ENCODE peak calls at places on chromosomes 1 and 21, in eight cellular contexts. I is lower lobe of right lung; Z is CD8-positive, alpha-beta memory T cell; W is adipocyte; V is IMR-90; A is AG04450; E is fibroblast of pulmonary artery; D is PC-3. U is an unnamed sample.
A peak's percentile ranks its signal among the peaks of the same experiment; 100 is the strongest.

GRCh38 chr1:21406659-21407058 is 33.3 kb upstream of the NBPF3 start:
- DNase-seq in D (no peak), I (no peak), Z (no peak), V (no peak), E (no peak), W (no peak), A (no peak), U (no peak)

GRCh38 chr1:119968068-119968492 is 71.8 kb upstream of the ADAM30 start:
- DNase-seq in A (no peak), Z (peak; percentile 76), E (peak; percentile 55), W (peak; percentile 44), D (peak; percentile 85), V (peak; percentile 52), I (peak; percentile 73), U (peak; percentile 61)

GRCh38 chr21:36803051-36803709 is 104.3 kb downstream of the SIM2 start:
- DNase-seq in A (no peak), D (no peak), I (no peak), W (no peak), E (no peak), V (no peak), Z (no peak), U (no peak)

GRCh38 chr21:31186916-31187315 is 148.6 kb upstream of the KRTAP19-8 start:
- DNase-seq in I (no peak), Z (no peak), E (no peak), W (no peak), V (no peak), A (no peak), D (no peak), U (no peak)

GRCh38 chr1:184567648-184568047 is 180.8 kb downstream of the C1orf21 start:
- DNase-seq in I (no peak), D (no peak), Z (no peak), A (no peak), V (peak; percentile 11), E (peak; percentile 60), W (peak; percentile 28), U (peak; percentile 21)

GRCh38 chr1:92424376-92424775 is 62.3 kb downstream of the GFI1 start:
- DNase-seq in Z (no peak), E (no peak), D (no peak), I (no peak), V (no peak), A (no peak), W (no peak), U (no peak)

GRCh38 chr1:214439352-214440119 is 111.9 kb downstream of the PTPN14 start:
- DNase-seq in W (no peak), Z (no peak), V (peak; percentile 97), A (peak; percentile 76), E (peak; percentile 67), D (peak; percentile 81), I (no peak), U (no peak)

GRCh38 chr21:39251326-39251725 is 62.1 kb downstream of the BRWD1 start:
- DNase-seq in D (no peak), V (peak; percentile 24), E (no peak), I (no peak), A (no peak), W (peak; percentile 74), Z (no peak), U (no peak)

GRCh38 chr1:209769171-209769904 is 13.5 kb downstream of the TRAF3IP3 start:
- DNase-seq in E (peak; percentile 96), A (peak; percentile 66), V (peak; percentile 87), W (peak; percentile 53), I (peak; percentile 75), Z (peak; percentile 82), D (peak; percentile 73), U (peak; percentile 94)

DNA sequence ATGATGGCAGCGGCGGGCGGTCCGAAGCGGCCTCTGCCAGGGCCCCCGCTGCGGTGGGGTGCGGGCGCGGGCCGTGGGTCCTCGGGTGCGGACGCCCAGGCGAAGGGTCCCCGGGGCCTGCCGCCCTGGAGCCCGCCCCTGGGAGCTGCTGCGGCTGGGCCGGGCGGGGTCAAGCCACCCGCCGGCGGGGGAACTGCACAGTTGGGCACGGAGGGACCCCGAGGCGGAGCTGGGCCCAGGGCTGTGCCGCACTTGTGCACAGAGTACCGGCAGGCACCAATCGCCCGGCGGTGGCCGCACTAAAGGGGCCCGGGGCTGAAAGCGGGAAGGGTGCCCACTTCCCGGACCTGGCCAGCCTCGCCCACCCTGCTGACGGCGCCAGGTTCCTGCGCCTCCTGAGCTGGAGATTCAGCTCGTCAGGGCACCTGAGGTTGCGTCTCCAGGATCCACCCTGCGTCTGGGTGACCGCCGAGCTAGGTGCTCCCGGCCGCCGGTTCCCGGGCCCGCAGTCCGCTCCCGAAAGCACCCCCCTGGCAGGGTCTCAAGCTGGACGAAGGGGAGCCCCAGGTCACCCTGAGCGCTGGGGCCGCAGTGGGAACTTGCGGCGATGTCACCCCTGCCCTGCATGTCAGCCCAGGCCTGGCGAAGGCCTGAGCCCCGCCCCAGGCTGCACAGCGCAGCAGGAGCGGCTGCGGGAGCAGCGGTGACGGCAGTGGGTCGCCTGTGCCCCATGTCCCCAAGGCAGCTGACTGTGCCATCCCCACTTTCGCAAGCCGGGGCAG is 56.7 kb upstream of the ETV3 start:
- DNase-seq in Z (no peak), I (no peak), E (no peak), A (no peak), V (no peak), D (no peak), W (no peak), U (no peak)
- H3K4me3 ChIP-seq in Z (no peak overlapping the region), I (no peak overlapping the region), E (no peak overlapping the region), A (no peak overlapping the region), V (no peak overlapping the region), D (no peak overlapping the region), W (no peak overlapping the region), U (no peak overlapping the region)

GRCh38 chr1:224358288-224358687 is 1.6 kb downstream of the CNIH4 start:
- DNase-seq in E (no peak), Z (no peak), A (no peak), I (peak; percentile 70), W (no peak), V (no peak), D (no peak), U (no peak)
- H3K4me3 ChIP-seq in E (peak overlapping the region; percentile 70), Z (no peak overlapping the region), A (peak overlapping the region; percentile 84), I (peak overlapping the region; percentile 97), W (peak overlapping the region; percentile 97), V (no peak overlapping the region), D (peak overlapping the region; percentile 68), U (peak overlapping the region; percentile 61)

DNA sequence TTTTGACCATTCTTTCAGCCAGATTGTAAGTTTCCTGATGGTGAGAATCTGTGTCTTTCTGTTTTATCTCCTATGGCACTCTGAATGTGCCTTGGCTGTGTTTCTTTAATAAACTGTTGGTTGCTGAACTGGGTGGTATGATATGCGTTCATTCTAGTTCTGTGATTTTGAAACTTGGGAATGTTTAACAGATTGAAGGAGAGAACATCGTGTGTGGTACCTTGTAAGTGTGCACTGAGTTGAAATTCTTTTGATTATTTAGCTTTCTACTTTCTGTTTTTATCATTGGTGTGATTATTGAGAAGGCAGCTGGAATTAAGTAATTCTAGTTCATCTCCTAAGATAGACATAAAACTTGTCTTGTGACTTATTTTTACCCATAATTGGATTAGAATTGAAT is 4.6 kb downstream of the BACH1 start:
- DNase-seq in D (no peak), I (no peak), Z (no peak), A (no peak), E (no peak), W (no peak), V (no peak), U (no peak)
- H3K4me3 ChIP-seq in D (no peak overlapping the region), I (no peak overlapping the region), Z (no peak overlapping the region), A (no peak overlapping the region), E (no peak overlapping the region), W (peak overlapping the region; percentile 97), V (no peak overlapping the region), U (no peak overlapping the region)

DNA sequence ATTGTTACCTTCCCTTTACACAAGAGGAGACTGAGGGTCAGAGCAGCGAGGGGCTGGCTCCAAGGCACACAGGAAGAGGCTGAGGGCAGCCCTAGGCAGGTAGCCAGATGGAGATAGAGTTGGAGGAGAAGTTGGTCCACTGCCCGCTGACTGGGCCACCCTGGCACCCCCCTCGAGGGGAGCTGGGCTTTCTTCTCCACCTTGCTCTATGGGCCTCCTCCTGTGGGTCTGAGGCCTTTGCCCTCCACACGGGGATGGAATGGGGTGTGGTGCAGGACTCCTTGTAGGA is 96.1 kb downstream of the FOXD2 start:
- DNase-seq in A (no peak), V (no peak), D (no peak), W (no peak), Z (no peak), E (no peak), I (no peak), U (no peak)
- H3K4me3 ChIP-seq in A (no peak overlapping the region), V (no peak overlapping the region), D (no peak overlapping the region), W (no peak overlapping the region), Z (no peak overlapping the region), E (no peak overlapping the region), I (no peak overlapping the region), U (no peak overlapping the region)